ENCODE peak calls at places on chromosomes 4 and X, in six cellular contexts. T is endothelial cell; I is stimulated activated CD8-positive, alpha-beta memory T cell treated with anti-CD3 and anti-CD28 coated beads, Interleukin-12 subunit alpha, Interleukin-12 subunit beta, amount 100 ng/mL, for 4 hours; A is left ventricle myocardium inferior; L is putamen; N is iPS-NIHi11. O is an unnamed sample.

GRCh38 chrX:149570668-149571067 is 16.6 kb downstream of the MAGEA9B start:
- DNase-seq in T (no peak), I (no peak), A (no peak), L (no peak), N (no peak), O (no peak)

GRCh38 chr4:42843694-42844093 is 48.8 kb upstream of the GRXCR1 start:
- DNase-seq in T (no peak), I (no peak), A (no peak), L (no peak), N (no peak), O (no peak)

GRCh38 chr4:169160825-169161224 is 109.9 kb downstream of the SH3RF1 start:
- DNase-seq in T (no peak), I (no peak), A (no peak), L (no peak), N (no peak), O (no peak)

GRCh38 chr4:153514001-153514526 is 47.9 kb downstream of the TMEM131L start:
- DNase-seq in T (no peak), I (no peak), A (no peak), L (no peak), N (no peak), O (no peak)

GRCh38 chr4:176883681-176884418 is 91.1 kb upstream of the VEGFC start:
- DNase-seq in T (no peak), I (no peak), A (no peak), L (no peak), N (no peak), O (no peak)

GRCh38 chr4:26493461-26493860 is 3.2 kb upstream of the CCKAR start:
- DNase-seq in T (no peak), I (no peak), A (no peak), L (peak), N (no peak), O (no peak)

GRCh38 chr4:45423876-45424275 is 697.5 kb upstream of the GNPDA2 start:
- DNase-seq in T (no peak), I (no peak), A (no peak), L (no peak), N (no peak), O (no peak)

GRCh38 chr4:168751263-168752225 is 254.7 kb downstream of the PALLD start:
- DNase-seq in T (no peak), I (no peak), A (no peak), L (no peak), N (no peak), O (no peak)

GRCh38 chrX:133881893-133882292 is 103.5 kb downstream of the GPC3 start:
- DNase-seq in T (no peak), I (no peak), A (no peak), L (no peak), N (peak), O (no peak)

GRCh38 chr4:54085284-54085683 is 14.7 kb upstream of the GSX2 start:
- DNase-seq in T (no peak), I (no peak), A (no peak), L (peak), N (no peak), O (no peak)

GRCh38 chrX:17459008-17459407 is 84.0 kb downstream of the NHS start:
- DNase-seq in T (no peak), I (no peak), A (peak), L (no peak), N (no peak), O (no peak)

GRCh38 chr4:36010531-36010930 is 233.8 kb downstream of the ARAP2 start:
- DNase-seq in T (no peak), I (no peak), A (no peak), L (no peak), N (no peak), O (no peak)

GRCh38 chr4:15552557-15553362 is 83.1 kb downstream of the CC2D2A start:
- DNase-seq in T (no peak), I (no peak), A (no peak), L (no peak), N (no peak), O (no peak)

GRCh38 chrX:107168259-107168658 is 38.0 kb downstream of the NUP62CL start:
- DNase-seq in T (no peak), I (no peak), A (no peak), L (no peak), N (no peak), O (no peak)

GRCh38 chr4:118224239-118224829 is 128.5 kb downstream of the PRSS12 start:
- DNase-seq in T (no peak), I (no peak), A (no peak), L (peak), N (peak), O (no peak)

GRCh38 chrX:96833333-96833732 is 50.4 kb upstream of the RPA4 start:
- DNase-seq in T (no peak), I (no peak), A (no peak), L (no peak), N (no peak), O (no peak)

GRCh38 chr4:13329340-13329850 is 154.7 kb downstream of the RAB28 start:
- DNase-seq in T (no peak), I (no peak), A (no peak), L (no peak), N (no peak), O (no peak)

GRCh38 chr4:41215969-41216293 is 1.6 kb upstream of the APBB2 start:
- DNase-seq in T (no peak), I (no peak), A (no peak), L (no peak), N (no peak), O (no peak)

GRCh38 chr4:186781032-186781917 is 57.6 kb upstream of the FAT1 start:
- DNase-seq in T (no peak), I (no peak), A (no peak), L (no peak), N (no peak), O (no peak)

GRCh38 chr4:40327340-40327739 is 7.8 kb upstream of the CHRNA9 start:
- DNase-seq in T (no peak), I (no peak), A (no peak), L (no peak), N (no peak), O (no peak)

GRCh38 chrX:108122748-108123147 is 31.2 kb downstream of the ATG4A start:
- DNase-seq in T (no peak), I (no peak), A (no peak), L (no peak), N (no peak), O (no peak)

GRCh38 chr4:136664988-136665387 is 867.3 kb downstream of the PCDH18 start:
- DNase-seq in T (no peak), I (no peak), A (no peak), L (no peak), N (no peak), O (no peak)

GRCh38 chr4:3263053-3263958 is 14.3 kb downstream of the MSANTD1 start:
- DNase-seq in T (no peak), I (no peak), A (no peak), L (no peak), N (peak), O (no peak)

GRCh38 chrX:21870494-21870893 is 14.7 kb downstream of the YY2 start:
- DNase-seq in T (no peak), I (no peak), A (no peak), L (no peak), N (no peak), O (no peak)

GRCh38 chr4:106763044-106763443 is 273.1 kb downstream of the DKK2 start:
- DNase-seq in T (no peak), I (no peak), A (no peak), L (no peak), N (no peak), O (no peak)

GRCh38 chrX:125132274-125132673 is 187.4 kb upstream of the TEX13C start:
- DNase-seq in T (no peak), I (no peak), A (no peak), L (no peak), N (peak), O (no peak)

GRCh38 chr4:113106076-113106475 is 56.6 kb downstream of the ANK2 start:
- DNase-seq in T (no peak), I (no peak), A (no peak), L (peak), N (peak), O (no peak)

GRCh38 chr4:48299560-48299959 is 29.9 kb upstream of the TEC start:
- DNase-seq in T (no peak), I (no peak), A (no peak), L (no peak), N (no peak), O (no peak)

GRCh38 chr4:175935016-175935661 is 123.1 kb upstream of the GPM6A start:
- DNase-seq in T (no peak), I (no peak), A (no peak), L (no peak), N (peak), O (no peak)

GRCh38 chr4:153222162-153222789 is 18.0 kb downstream of the TRIM2 start:
- DNase-seq in T (peak), I (no peak), A (peak), L (peak), N (peak), O (peak)

GRCh38 chr4:7590205-7590604 is 155.5 kb upstream of the PSAPL1 start:
- DNase-seq in T (no peak), I (no peak), A (no peak), L (no peak), N (no peak), O (no peak)

GRCh38 chrX:152202886-152203285 is 64.5 kb upstream of the MAGEA10 start:
- DNase-seq in T (no peak), I (no peak), A (no peak), L (no peak), N (peak), O (no peak)

GRCh38 chr4:112348488-112349158 is 51.5 kb downstream of the ALPK1 start:
- DNase-seq in T (peak), I (no peak), A (peak), L (peak), N (peak), O (no peak)